ENCODE peak calls at places on chromosomes 13 and 19, in seven cellular contexts. R is transverse colon, P is right lobe of liver, J is stomach, K is uterus, Z is tibial nerve, I is A549. A is an unnamed sample. For H3K4me1, the result is how much of the 10 kb centered on the place peaks cover.

GRCh38 chr13:59371229-59371628 is 792.5 kb downstream of the DIAPH3 start:
- DNase-seq in K (no peak), J (no peak), R (no peak), P (no peak), I (no peak), Z (no peak), A (no peak)

GRCh38 chr13:28136916-28137315 is 1.4 kb upstream of the PAN3 start:
- DNase-seq in Z (no peak), I (no peak), K (no peak), R (no peak), J (no peak), P (no peak), A (no peak)

GRCh38 chr19:15268928-15269253 is 36.6 kb upstream of the EPHX3 start:
- DNase-seq in P (peak), I (no peak), J (no peak), K (no peak), R (no peak), Z (no peak), A (no peak)

GRCh38 chr19:43594081-43594697 is 1.7 kb downstream of the IRGQ start:
- DNase-seq in R (no peak), J (no peak), P (no peak), I (no peak), Z (no peak), K (no peak), A (no peak)

GRCh38 chr19:5691205-5691929 is 1.3 kb downstream of the RPL36 start:
- DNase-seq in I (peak), J (peak), Z (no peak), R (peak), K (peak), P (no peak), A (peak)

GRCh38 chr19:41670755-41671154 is 17.3 kb downstream of the CEACAM7 start:
- DNase-seq in Z (no peak), I (no peak), K (no peak), R (peak), J (no peak), P (no peak), A (no peak)

GRCh38 chr13:42047561-42048322 is 706 bp upstream of the DGKH start:
- DNase-seq in K (peak), Z (no peak), P (peak), I (peak), J (peak), R (peak), A (peak)

GRCh38 chr19:16118489-16119033 is 6.9 kb downstream of the RAB8A start:
- DNase-seq in R (peak), P (no peak), I (no peak), J (peak), Z (no peak), K (no peak), A (peak)

GRCh38 chr19:7618771-7619510 is 10.4 kb downstream of the XAB2 start:
- DNase-seq in Z (no peak), R (peak), J (peak), I (no peak), P (peak), K (no peak), A (peak)

GRCh38 chr19:45717983-45718650 is 12.6 kb downstream of the FBXO46 start:
- DNase-seq in R (no peak), I (no peak), Z (no peak), K (no peak), J (no peak), P (no peak), A (no peak)

GRCh38 chr13:30156826-30157615 is 150.3 kb downstream of the KATNAL1 start:
- DNase-seq in P (no peak), J (no peak), K (no peak), I (no peak), Z (no peak), R (no peak), A (peak)

GRCh38 chr13:63463782-63464610 is 2048.3 kb upstream of the PCDH20 start:
- DNase-seq in K (no peak), P (no peak), I (no peak), R (no peak), J (no peak), Z (no peak), A (no peak)

GRCh38 chr13:29703421-29703820 is 107.9 kb upstream of the SLC7A1 start:
- DNase-seq in P (no peak), K (no peak), I (no peak), Z (no peak), R (no peak), J (no peak), A (no peak)

GRCh38 chr19:7460562-7460966 is 28.3 kb downstream of the PEX11G start:
- DNase-seq in I (no peak), R (no peak), K (no peak), P (no peak), J (no peak), Z (no peak), A (no peak)

GRCh38 chr19:39166571-39167391 is 30.0 kb upstream of the NCCRP1 start:
- DNase-seq in Z (no peak), R (peak), P (peak), I (no peak), J (peak), K (peak), A (peak)

GRCh38 chr19:18373407-18373891 is 12.5 kb upstream of the GDF15 start:
- DNase-seq in K (no peak), Z (no peak), P (no peak), J (no peak), I (no peak), R (no peak), A (no peak)

GRCh38 chr19:7645656-7646425 is 8.9 kb downstream of the STXBP2 start:
- DNase-seq in Z (no peak), K (no peak), R (no peak), I (no peak), J (no peak), P (no peak), A (no peak)

GRCh38 chr13:23723463-23723862 is 153.3 kb downstream of the TNFRSF19 start:
- DNase-seq in R (no peak), K (no peak), P (no peak), I (no peak), J (no peak), Z (no peak), A (no peak)

GRCh38 chr19:7004313-7004931 is 16.8 kb downstream of the MBD3L2B start:
- DNase-seq in J (no peak), Z (no peak), R (no peak), P (no peak), K (no peak), I (peak), A (no peak)

GRCh38 chr13:76210262-76210661 is 574.1 kb downstream of the LMO7 start:
- DNase-seq in J (no peak), I (no peak), K (no peak), Z (no peak), P (no peak), R (no peak), A (no peak)

GRCh38 chr13:35979378-35979911 is 151.7 kb downstream of the DCLK1 start:
- DNase-seq in Z (peak), I (no peak), J (peak), R (peak), P (no peak), K (peak), A (no peak)

GRCh38 chr13:109288151-109288709 is 498.2 kb downstream of the IRS2 start:
- DNase-seq in R (no peak), J (no peak), I (no peak), P (no peak), Z (no peak), K (no peak), A (no peak)

GRCh38 chr19:47362321-47362720 is 13.2 kb downstream of the DHX34 start:
- DNase-seq in R (no peak), K (no peak), Z (no peak), I (no peak), P (no peak), J (no peak), A (no peak)

GRCh38 chr19:31285744-31286143 is 63.5 kb downstream of the TSHZ3 start:
- DNase-seq in P (no peak), Z (no peak), J (no peak), K (no peak), I (no peak), R (no peak), A (no peak)

GRCh38 chr13:102846261-102847015 is 606 bp downstream of the ERCC5 start:
- DNase-seq in I (peak), P (peak), Z (no peak), K (peak), R (peak), J (peak), A (peak)

GRCh38 chr19:2523630-2524311 is 47.8 kb downstream of the GADD45B start:
- DNase-seq in J (no peak), Z (no peak), R (no peak), I (peak), K (no peak), P (no peak), A (no peak)

GRCh38 chr19:29843180-29844051 is 31.6 kb downstream of the CCNE1 start:
- DNase-seq in Z (no peak), R (peak), J (no peak), I (no peak), K (peak), P (peak), A (peak)

GRCh38 chr13:25468330-25469178 is 96.8 kb downstream of the ATP8A2 start:
- DNase-seq in R (no peak), J (no peak), P (no peak), K (no peak), I (no peak), Z (no peak), A (no peak)

GRCh38 chr19:7670150-7670784 is 1.4 kb downstream of the RETN start:
- DNase-seq in K (no peak), I (no peak), P (no peak), Z (no peak), R (no peak), J (no peak), A (no peak)

GRCh38 chr19:34969721-34970120 is 5.7 kb upstream of the ZNF792 start:
- DNase-seq in J (no peak), R (no peak), K (no peak), P (no peak), I (no peak), Z (no peak), A (no peak)

GRCh38 chr13:70874646-70875045 is 766.4 kb upstream of the KLHL1 start:
- DNase-seq in J (no peak), R (no peak), Z (no peak), P (no peak), K (no peak), I (no peak), A (no peak)

GRCh38 chr13:66424417-66424816 is 805.7 kb downstream of the PCDH9 start:
- DNase-seq in P (no peak), J (no peak), R (no peak), K (no peak), I (no peak), Z (no peak), A (no peak)

GRCh38 chr13:101202590-101202989 is 213.7 kb downstream of the NALCN start:
- DNase-seq in I (peak), R (no peak), Z (no peak), J (no peak), K (no peak), P (no peak), A (no peak)

GRCh38 chr19:1042689-1043511 is 3.0 kb downstream of the ABCA7 start:
- DNase-seq in J (no peak), P (no peak), R (peak), I (peak), Z (no peak), K (no peak), A (no peak)

GRCh38 chr19:1039646-1040475 is at the start of gene ABCA7:
- DNase-seq in P (peak), Z (peak), I (peak), K (peak), R (peak), J (peak), A (peak)

GRCh38 chr19:1041272-1041834 is 1.4 kb downstream of the ABCA7 start:
- DNase-seq in I (no peak), P (no peak), R (no peak), K (no peak), Z (no peak), J (no peak), A (no peak)

GRCh38 chr19:1040476-1041271 is 767 bp downstream of the ABCA7 start:
- DNase-seq in K (peak), J (peak), R (peak), P (peak), I (peak), Z (peak), A (peak)

DNA sequence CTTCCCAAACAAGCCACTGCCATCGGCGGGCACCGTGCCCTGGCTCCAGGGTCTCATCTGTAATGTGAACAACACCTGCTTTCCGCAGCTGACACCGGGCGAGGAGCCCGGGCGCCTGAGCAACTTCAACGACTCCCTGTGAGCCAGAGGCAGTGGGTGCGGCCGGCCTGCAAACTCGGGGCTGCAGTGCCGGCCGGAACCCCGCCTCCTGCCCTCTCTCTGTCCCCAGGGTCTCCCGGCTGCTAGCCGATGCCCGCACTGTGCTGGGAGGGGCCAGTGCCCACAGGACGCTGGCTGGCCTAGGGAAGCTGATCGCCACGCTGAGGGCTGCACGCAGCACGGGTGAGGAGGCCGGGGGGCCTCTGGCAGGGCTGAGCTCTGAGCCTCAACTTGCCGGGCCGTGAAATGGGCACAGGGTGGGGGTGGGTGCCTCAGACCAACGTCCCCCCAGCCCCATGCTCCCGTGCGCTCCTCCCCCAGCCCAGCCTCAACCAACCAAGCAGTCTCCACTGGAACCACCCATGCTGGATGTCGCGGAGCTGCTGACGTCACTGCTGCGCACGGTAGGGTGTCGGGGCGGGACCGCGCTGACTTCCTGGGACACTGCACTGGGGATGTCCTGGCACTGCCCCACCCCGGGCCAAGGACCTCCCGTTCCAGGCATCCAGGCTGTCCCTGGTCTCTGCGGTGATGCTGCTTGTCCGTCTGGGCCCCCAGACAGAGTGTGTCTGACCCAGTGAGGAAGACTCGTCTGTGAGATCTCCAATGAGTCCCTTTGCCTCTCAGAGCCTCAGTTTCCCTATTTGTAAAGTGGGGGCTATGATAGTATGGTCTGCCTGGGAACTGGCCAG is 2.2 kb downstream of the ABCA7 start:
- DNase-seq in J (peak), P (peak), Z (no peak), R (peak), K (no peak), I (peak), A (peak)
- TF ChIP-seq POLR2A in J (no peak), P (no peak), Z (no peak), R (peak), K (no peak), I (peak), A (peak)

GRCh38 chr13:94313321-94313720 is 166.2 kb downstream of the DCT start:
- DNase-seq in K (no peak), I (no peak), R (no peak), Z (no peak), J (no peak), P (no peak), A (no peak)
- H3K4me1 ChIP-seq in K (under half), I (under half), R (under half), Z (under half), J (under half), P (under half), A (under half)

GRCh38 chr19:50790898-50791562 is 815 bp downstream of the ACP4 start:
- DNase-seq in K (no peak), Z (no peak), I (no peak), J (no peak), P (no peak), R (no peak), A (no peak)

GRCh38 chr19:50791594-50792245 is 1.5 kb downstream of the ACP4 start:
- DNase-seq in J (no peak), R (no peak), K (no peak), P (no peak), I (no peak), Z (no peak), A (no peak)

GRCh38 chr19:50793558-50794065 is 3.4 kb downstream of the ACP4 start:
- DNase-seq in J (no peak), I (no peak), P (no peak), K (no peak), R (no peak), Z (no peak), A (no peak)

GRCh38 chr19:50792852-50793250 is 2.6 kb downstream of the ACP4 start:
- DNase-seq in J (no peak), I (no peak), K (no peak), Z (no peak), R (no peak), P (no peak), A (no peak)

DNA sequence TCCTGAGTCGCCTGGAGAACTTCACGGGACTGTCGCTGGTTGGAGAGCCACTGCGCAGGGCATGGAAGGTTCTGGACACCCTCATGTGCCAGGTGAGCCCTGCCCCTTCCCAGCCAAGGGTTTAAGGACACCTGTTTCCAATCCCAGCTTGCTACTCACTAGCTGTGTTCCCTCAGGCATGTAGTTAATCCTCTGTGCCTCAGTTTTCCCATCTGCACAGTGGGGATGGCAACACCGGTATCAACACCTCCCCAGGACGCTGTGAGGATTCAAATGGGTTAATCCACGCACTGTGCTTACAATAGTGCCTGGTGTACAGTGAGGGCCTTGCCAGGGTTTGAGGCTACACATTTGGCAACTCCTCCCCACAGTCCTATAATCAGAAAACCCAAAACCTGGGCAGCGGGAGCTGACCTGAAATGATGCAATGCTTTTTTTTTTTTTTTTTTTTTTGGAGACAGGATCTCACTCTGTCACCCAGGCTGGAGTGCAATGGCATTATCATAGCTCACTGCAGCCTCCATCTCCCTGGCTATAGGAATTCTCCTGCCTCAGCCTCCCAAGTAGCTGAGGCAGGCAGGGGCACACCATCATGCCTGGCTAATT is 2.1 kb downstream of the ACP4 start:
- DNase-seq in K (no peak), I (no peak), P (no peak), R (no peak), J (no peak), Z (no peak), A (no peak)
- TF ChIP-seq POLR2A in K (no peak), I (no peak), P (no peak), R (no peak), J (no peak), Z (no peak), A (no peak)

GRCh38 chr19:14114854-14115253 is 2.7 kb downstream of the PRKACA start:
- DNase-seq in I (peak), Z (no peak), J (peak), R (peak), P (peak), K (no peak), A (peak)
- H3K4me1 ChIP-seq in I (under half), Z (half or more), J (half or more), R (under half), P (half or more), K (under half), A (under half)

GRCh38 chr19:812819-813358 is 8.9 kb downstream of the PLPPR3 start:
- DNase-seq in K (no peak), Z (no peak), J (no peak), P (no peak), I (no peak), R (no peak), A (no peak)

GRCh38 chr19:815079-815774 is 6.5 kb downstream of the PLPPR3 start:
- DNase-seq in R (no peak), I (no peak), J (no peak), Z (no peak), K (no peak), P (no peak), A (no peak)

GRCh38 chr19:813359-814107 is 8.2 kb downstream of the PLPPR3 start:
- DNase-seq in I (no peak), R (no peak), J (no peak), K (no peak), Z (no peak), P (no peak), A (no peak)

GRCh38 chr19:815775-816499 is 5.8 kb downstream of the PLPPR3 start:
- DNase-seq in Z (no peak), K (no peak), I (no peak), R (no peak), P (no peak), J (no peak), A (no peak)

DNA sequence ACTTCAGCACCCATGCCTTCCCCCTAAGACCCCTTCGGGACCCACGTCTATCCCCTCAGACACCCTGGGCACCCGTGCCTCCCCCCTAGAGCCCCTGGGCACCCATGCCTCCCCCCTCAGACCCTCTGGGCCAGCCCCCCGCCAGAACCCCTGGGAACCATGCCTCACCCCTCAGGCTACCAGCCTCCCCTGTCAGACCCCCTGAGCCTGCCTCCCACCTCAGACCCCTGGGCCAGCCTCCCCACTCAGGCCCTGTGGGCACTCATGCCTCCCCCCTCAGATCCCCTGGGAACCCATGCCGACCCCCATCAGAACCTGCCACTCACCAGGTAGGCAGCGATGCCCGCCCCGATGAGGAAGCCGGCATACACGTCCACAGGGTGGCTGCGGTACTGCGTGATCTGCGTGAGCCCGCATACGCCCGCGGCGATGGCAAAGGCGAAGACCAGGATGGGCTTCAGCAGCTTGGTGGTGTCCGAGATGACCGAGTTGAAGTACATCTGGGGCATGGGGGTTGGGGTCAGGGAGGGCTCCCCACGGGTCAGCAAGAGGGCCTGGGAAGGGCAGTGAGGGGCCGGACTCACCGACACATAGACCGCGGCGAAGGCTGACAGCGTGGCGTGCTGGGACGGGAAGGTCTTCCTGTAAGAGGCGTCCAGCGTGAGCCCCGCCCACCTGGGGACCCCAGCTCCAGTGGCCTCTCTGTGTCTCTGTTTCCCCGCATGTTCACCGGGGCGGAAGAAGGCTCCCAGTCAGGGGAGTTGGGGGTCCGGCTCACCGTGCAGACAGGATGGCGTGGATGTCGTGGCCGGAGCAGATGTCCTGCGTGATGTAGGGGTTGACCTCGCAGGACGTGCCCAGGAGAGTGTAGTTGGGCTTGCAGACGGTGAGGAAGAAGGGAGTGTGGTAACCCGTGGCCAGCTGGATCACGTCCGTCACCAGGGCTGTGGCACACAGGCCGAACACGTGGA is 7.4 kb downstream of the PLPPR3 start:
- DNase-seq in J (no peak), K (no peak), I (no peak), P (no peak), R (no peak), Z (no peak), A (no peak)
- TF ChIP-seq POLR2A in J (no peak), K (no peak), I (no peak), P (no peak), R (no peak), Z (no peak), A (no peak)

A was measured in Peyer's patch.